ENCODE peak calls at places on chromosomes 3 and 15, in nine cellular contexts. U is ELF-1; P is AG08396; W is body of pancreas; L is NCI-H1092; D is cardiac muscle cell; X is naive thymus-derived CD4-positive, alpha-beta T cell; H is B cell; V is fibroblast of the aortic adventitia. Z is an unnamed sample.

GRCh38 chr15:74228723-74229081 is 7.4 kb upstream of the CCDC33 start:
- DNase-seq in D (peak), P (no peak), L (peak), V (no peak), H (no peak), W (no peak), U (peak), X (no peak), Z (peak)

GRCh38 chr15:31271706-31272557 is 54.7 kb upstream of the KLF13 start:
- DNase-seq in V (no peak), H (no peak), L (no peak), U (no peak), X (no peak), W (no peak), P (no peak), D (no peak), Z (no peak)

GRCh38 chr3:32296251-32297204 is 58.0 kb downstream of the CMTM8 start:
- DNase-seq in P (peak), X (peak), L (no peak), W (peak), H (peak), V (peak), U (peak), D (peak), Z (peak)

GRCh38 chr3:10342781-10343180 is 21.9 kb upstream of the SEC13 start:
- DNase-seq in H (no peak), U (no peak), D (no peak), P (no peak), X (no peak), W (no peak), L (no peak), V (no peak), Z (no peak)

GRCh38 chr3:146581080-146581601 is 24.0 kb downstream of the PLSCR5 start:
- DNase-seq in U (no peak), P (no peak), H (no peak), L (no peak), D (no peak), V (no peak), X (no peak), W (no peak), Z (no peak)

GRCh38 chr15:77266708-77267387 is 153.1 kb downstream of the PEAK1 start:
- DNase-seq in P (no peak), V (peak), D (no peak), X (no peak), H (no peak), U (peak), W (no peak), L (no peak), Z (no peak)

GRCh38 chr15:69074843-69075224 is 60.3 kb downstream of the NOX5 start:
- DNase-seq in W (no peak), H (no peak), U (peak), X (no peak), L (no peak), P (no peak), D (peak), V (no peak), Z (peak)

GRCh38 chr15:28901587-28901980 is 15.8 kb downstream of the APBA2 start:
- DNase-seq in X (no peak), H (no peak), V (no peak), P (no peak), L (no peak), U (no peak), D (no peak), W (no peak), Z (no peak)

GRCh38 chr3:58924581-58924980 is 125.2 kb downstream of the CFAP20DC start:
- DNase-seq in H (no peak), P (no peak), L (no peak), D (no peak), W (no peak), U (no peak), V (peak), X (no peak), Z (no peak)

GRCh38 chr15:85407421-85408269 is 27.2 kb downstream of the AKAP13 start:
- DNase-seq in V (peak), P (peak), X (no peak), W (peak), D (no peak), H (peak), L (no peak), U (no peak), Z (peak)

GRCh38 chr3:47342812-47343211 is 38.0 kb upstream of the PTPN23 start:
- DNase-seq in L (no peak), W (no peak), U (no peak), H (no peak), V (no peak), P (no peak), D (no peak), X (no peak), Z (no peak)

GRCh38 chr3:131619821-131620220 is 117.0 kb upstream of the MRPL3 start:
- DNase-seq in W (no peak), D (no peak), V (no peak), H (no peak), L (no peak), P (no peak), X (no peak), U (peak), Z (no peak)

GRCh38 chr3:46860381-46861292 is 2.6 kb downstream of the MYL3 start:
- DNase-seq in P (no peak), D (peak), V (no peak), X (no peak), W (no peak), H (no peak), U (peak), L (no peak), Z (peak)

GRCh38 chr15:67884009-67884408 is 44.2 kb upstream of the RNU6-1 start:
- DNase-seq in L (no peak), X (no peak), P (no peak), V (no peak), H (no peak), U (no peak), D (no peak), W (no peak), Z (peak)

GRCh38 chr3:120064641-120065040 is 29.6 kb downstream of the GSK3B start:
- DNase-seq in P (no peak), U (no peak), L (no peak), X (no peak), W (no peak), D (no peak), H (no peak), V (no peak), Z (no peak)

GRCh38 chr3:159238646-159239045 is 436.8 kb downstream of the MFSD1 start:
- DNase-seq in D (no peak), W (no peak), U (no peak), H (no peak), P (no peak), L (no peak), X (no peak), V (peak), Z (no peak)

GRCh38 chr3:17632401-17633100 is 109.9 kb downstream of the TBC1D5 start:
- DNase-seq in V (peak), U (no peak), X (no peak), L (no peak), W (peak), D (no peak), P (peak), H (no peak), Z (no peak)

GRCh38 chr3:140432176-140432753 is 245.6 kb upstream of the TRIM42 start:
- DNase-seq in U (no peak), W (no peak), L (peak), X (no peak), V (no peak), P (no peak), D (no peak), H (no peak), Z (peak)

GRCh38 chr3:28317438-28318022 is 31.0 kb upstream of the ZCWPW2 start:
- DNase-seq in L (no peak), X (peak), P (peak), U (no peak), V (peak), H (peak), W (peak), D (peak), Z (peak)

Z was measured in left kidney.